ENCODE peak calls at places on chromosomes 16 and 17, in nine cellular contexts. One of them, this sample, is unnamed.

GRCh38 chr16:56300901-56301351 is 109.6 kb downstream of the GNAO1 start:
- DNase-seq in body of pancreas: no peak
- DNase-seq in H1: no peak
- DNase-seq in prostate gland: no peak
- DNase-seq in sigmoid colon: no peak
- DNase-seq in stomach: no peak
- DNase-seq in right lobe of liver: no peak
- DNase-seq in breast epithelium: no peak
- DNase-seq in ovary: no peak
- DNase-seq in this sample: no peak

GRCh38 chr17:78781339-78782304 is at the start of gene CYTH1:
- DNase-seq in right lobe of liver: peak
- DNase-seq in breast epithelium: no peak
- DNase-seq in ovary: peak
- DNase-seq in stomach: peak
- DNase-seq in prostate gland: no peak
- DNase-seq in sigmoid colon: peak
- DNase-seq in body of pancreas: peak
- DNase-seq in H1: no peak
- DNase-seq in this sample: no peak

GRCh38 chr17:41547921-41548843 is 20.1 kb upstream of the KRT19 start:
- DNase-seq in ovary: peak
- DNase-seq in prostate gland: peak
- DNase-seq in right lobe of liver: no peak
- DNase-seq in stomach: peak
- DNase-seq in H1: no peak
- DNase-seq in body of pancreas: peak
- DNase-seq in sigmoid colon: peak
- DNase-seq in breast epithelium: peak
- DNase-seq in this sample: no peak

GRCh38 chr17:73835605-73836004 is 191.4 kb upstream of the SDK2 start:
- DNase-seq in body of pancreas: no peak
- DNase-seq in H1: no peak
- DNase-seq in stomach: no peak
- DNase-seq in prostate gland: no peak
- DNase-seq in ovary: no peak
- DNase-seq in right lobe of liver: no peak
- DNase-seq in sigmoid colon: no peak
- DNase-seq in breast epithelium: no peak
- DNase-seq in this sample: no peak

GRCh38 chr17:12118617-12119016 is 97.9 kb downstream of the MAP2K4 start:
- DNase-seq in breast epithelium: no peak
- DNase-seq in body of pancreas: no peak
- DNase-seq in ovary: no peak
- DNase-seq in right lobe of liver: no peak
- DNase-seq in stomach: no peak
- DNase-seq in H1: no peak
- DNase-seq in sigmoid colon: no peak
- DNase-seq in prostate gland: no peak
- DNase-seq in this sample: no peak

GRCh38 chr17:19296786-19297778 is 59.9 kb downstream of the EPN2 start:
- DNase-seq in sigmoid colon: no peak
- DNase-seq in ovary: no peak
- DNase-seq in stomach: no peak
- DNase-seq in right lobe of liver: no peak
- DNase-seq in breast epithelium: no peak
- DNase-seq in prostate gland: no peak
- DNase-seq in body of pancreas: no peak
- DNase-seq in H1: no peak
- DNase-seq in this sample: no peak

GRCh38 chr17:80992077-80992947 is 671 bp downstream of the CHMP6 start:
- DNase-seq in right lobe of liver: peak
- DNase-seq in sigmoid colon: no peak
- DNase-seq in stomach: no peak
- DNase-seq in breast epithelium: no peak
- DNase-seq in prostate gland: no peak
- DNase-seq in H1: no peak
- DNase-seq in ovary: peak
- DNase-seq in body of pancreas: peak
- DNase-seq in this sample: no peak

GRCh38 chr16:29007865-29008593 is 23.2 kb downstream of the LAT start:
- DNase-seq in ovary: no peak
- DNase-seq in sigmoid colon: no peak
- DNase-seq in body of pancreas: no peak
- DNase-seq in H1: no peak
- DNase-seq in stomach: no peak
- DNase-seq in prostate gland: no peak
- DNase-seq in right lobe of liver: no peak
- DNase-seq in breast epithelium: no peak
- DNase-seq in this sample: no peak

DNA sequence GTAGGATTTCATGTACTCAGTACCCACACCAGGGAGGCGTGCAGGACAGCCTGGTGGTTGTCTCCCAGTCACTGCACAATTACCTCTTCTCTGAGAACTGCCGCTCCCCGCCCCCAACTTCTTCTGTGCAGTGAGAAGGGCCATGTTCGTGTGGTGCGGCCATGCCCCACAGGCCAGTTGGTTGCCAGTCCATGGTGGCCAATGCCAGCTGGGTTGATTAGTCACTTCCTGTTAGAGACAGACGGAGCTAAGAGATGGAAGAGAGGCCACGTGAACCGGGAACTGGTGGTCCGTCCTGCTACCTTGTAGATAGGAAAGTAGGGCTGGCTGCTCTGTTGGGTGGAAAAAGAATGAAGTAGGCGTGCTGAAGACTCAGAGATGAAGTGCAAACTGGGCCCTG is 206.5 kb downstream of the ABCC12 start:
- DNase-seq in body of pancreas: no peak
- DNase-seq in stomach: no peak
- DNase-seq in right lobe of liver: no peak
- DNase-seq in breast epithelium: no peak
- DNase-seq in prostate gland: no peak
- DNase-seq in ovary: no peak
- DNase-seq in sigmoid colon: no peak
- DNase-seq in H1: no peak
- DNase-seq in this sample: no peak
- H3K4me3 ChIP-seq in body of pancreas: no peak
- H3K4me3 ChIP-seq in stomach: no peak
- H3K4me3 ChIP-seq in right lobe of liver: no peak
- H3K4me3 ChIP-seq in breast epithelium: no peak
- H3K4me3 ChIP-seq in prostate gland: no peak
- H3K4me3 ChIP-seq in ovary: no peak
- H3K4me3 ChIP-seq in sigmoid colon: no peak
- H3K4me3 ChIP-seq in H1: no peak
- H3K4me3 ChIP-seq in this sample: no peak

GRCh38 chr17:63095459-63095858 is 129.4 kb downstream of the TANC2 start:
- DNase-seq in H1: no peak
- DNase-seq in prostate gland: no peak
- DNase-seq in stomach: no peak
- DNase-seq in breast epithelium: no peak
- DNase-seq in body of pancreas: no peak
- DNase-seq in ovary: no peak
- DNase-seq in sigmoid colon: no peak
- DNase-seq in right lobe of liver: no peak
- DNase-seq in this sample: no peak
- TF ChIP-seq POLR2A in H1: no peak
- TF ChIP-seq POLR2A in prostate gland: no peak
- TF ChIP-seq POLR2A in stomach: no peak
- TF ChIP-seq POLR2A in breast epithelium: no peak
- TF ChIP-seq POLR2A in body of pancreas: no peak
- TF ChIP-seq POLR2A in ovary: no peak
- TF ChIP-seq POLR2A in sigmoid colon: no peak
- TF ChIP-seq POLR2A in right lobe of liver: no peak
- TF ChIP-seq POLR2A in this sample: no peak

GRCh38 chr17:32912218-32912897 is 15.6 kb upstream of the TMEM98 start:
- DNase-seq in H1: no peak
- DNase-seq in stomach: peak
- DNase-seq in sigmoid colon: peak
- DNase-seq in right lobe of liver: peak
- DNase-seq in prostate gland: peak
- DNase-seq in breast epithelium: peak
- DNase-seq in ovary: peak
- DNase-seq in body of pancreas: peak
- DNase-seq in this sample: no peak
- H3K4me3 ChIP-seq in H1: no peak
- H3K4me3 ChIP-seq in stomach: peak
- H3K4me3 ChIP-seq in sigmoid colon: peak
- H3K4me3 ChIP-seq in right lobe of liver: no peak
- H3K4me3 ChIP-seq in prostate gland: no peak
- H3K4me3 ChIP-seq in breast epithelium: no peak
- H3K4me3 ChIP-seq in ovary: no peak
- H3K4me3 ChIP-seq in body of pancreas: no peak
- H3K4me3 ChIP-seq in this sample: no peak

GRCh38 chr17:43791589-43791988 is 11.4 kb downstream of the CFAP97D1 start:
- DNase-seq in H1: no peak
- DNase-seq in stomach: no peak
- DNase-seq in breast epithelium: no peak
- DNase-seq in right lobe of liver: no peak
- DNase-seq in sigmoid colon: no peak
- DNase-seq in body of pancreas: no peak
- DNase-seq in ovary: no peak
- DNase-seq in prostate gland: no peak
- DNase-seq in this sample: no peak
- TF ChIP-seq POLR2A in H1: no peak
- TF ChIP-seq POLR2A in stomach: no peak
- TF ChIP-seq POLR2A in breast epithelium: no peak
- TF ChIP-seq POLR2A in right lobe of liver: no peak
- TF ChIP-seq POLR2A in sigmoid colon: no peak
- TF ChIP-seq POLR2A in body of pancreas: no peak
- TF ChIP-seq POLR2A in ovary: no peak
- TF ChIP-seq POLR2A in prostate gland: no peak
- TF ChIP-seq POLR2A in this sample: no peak

GRCh38 chr16:10939649-10940206 is 2.5 kb downstream of the DEXI start:
- DNase-seq in stomach: no peak
- DNase-seq in prostate gland: no peak
- DNase-seq in body of pancreas: no peak
- DNase-seq in right lobe of liver: no peak
- DNase-seq in ovary: no peak
- DNase-seq in sigmoid colon: no peak
- DNase-seq in H1: no peak
- DNase-seq in breast epithelium: no peak
- DNase-seq in this sample: no peak
- H3K4me3 ChIP-seq in stomach: peak
- H3K4me3 ChIP-seq in prostate gland: no peak
- H3K4me3 ChIP-seq in body of pancreas: no peak
- H3K4me3 ChIP-seq in right lobe of liver: peak
- H3K4me3 ChIP-seq in ovary: peak
- H3K4me3 ChIP-seq in sigmoid colon: peak
- H3K4me3 ChIP-seq in H1: no peak
- H3K4me3 ChIP-seq in breast epithelium: peak
- H3K4me3 ChIP-seq in this sample: peak

GRCh38 chr17:28404812-28405570 is 1.0 kb downstream of the SLC46A1 start:
- DNase-seq in right lobe of liver: peak
- DNase-seq in prostate gland: no peak
- DNase-seq in sigmoid colon: no peak
- DNase-seq in ovary: peak
- DNase-seq in H1: no peak
- DNase-seq in body of pancreas: peak
- DNase-seq in breast epithelium: no peak
- DNase-seq in stomach: peak
- DNase-seq in this sample: no peak

GRCh38 chr17:28406478-28406824 is 439 bp upstream of the SLC46A1 start:
- DNase-seq in ovary: no peak
- DNase-seq in sigmoid colon: no peak
- DNase-seq in stomach: no peak
- DNase-seq in prostate gland: no peak
- DNase-seq in breast epithelium: no peak
- DNase-seq in body of pancreas: no peak
- DNase-seq in right lobe of liver: no peak
- DNase-seq in H1: no peak
- DNase-seq in this sample: no peak

GRCh38 chr17:28407130-28407973 is 1.3 kb upstream of the SLC46A1 start:
- DNase-seq in ovary: peak
- DNase-seq in stomach: no peak
- DNase-seq in H1: no peak
- DNase-seq in body of pancreas: no peak
- DNase-seq in breast epithelium: peak
- DNase-seq in prostate gland: peak
- DNase-seq in right lobe of liver: no peak
- DNase-seq in sigmoid colon: no peak
- DNase-seq in this sample: no peak

GRCh38 chr17:28404461-28404811 is 1.6 kb downstream of the SLC46A1 start:
- DNase-seq in right lobe of liver: no peak
- DNase-seq in stomach: no peak
- DNase-seq in ovary: peak
- DNase-seq in breast epithelium: no peak
- DNase-seq in sigmoid colon: no peak
- DNase-seq in H1: no peak
- DNase-seq in body of pancreas: no peak
- DNase-seq in prostate gland: no peak
- DNase-seq in this sample: no peak

GRCh38 chr17:28405632-28406477 is at the start of gene SLC46A1:
- DNase-seq in right lobe of liver: peak
- DNase-seq in prostate gland: peak
- DNase-seq in breast epithelium: peak
- DNase-seq in ovary: peak
- DNase-seq in H1: no peak
- DNase-seq in stomach: peak
- DNase-seq in body of pancreas: peak
- DNase-seq in sigmoid colon: peak
- DNase-seq in this sample: no peak
- TF ChIP-seq POLR2A in right lobe of liver: peak
- TF ChIP-seq POLR2A in prostate gland: no peak
- TF ChIP-seq POLR2A in breast epithelium: no peak
- TF ChIP-seq POLR2A in ovary: no peak
- TF ChIP-seq POLR2A in H1: no peak
- TF ChIP-seq POLR2A in stomach: no peak
- TF ChIP-seq POLR2A in body of pancreas: peak
- TF ChIP-seq POLR2A in sigmoid colon: no peak
- TF ChIP-seq POLR2A in this sample: no peak

GRCh38 chr16:75073551-75074414 is 42.8 kb downstream of the LDHD start:
- DNase-seq in ovary: no peak
- DNase-seq in H1: no peak
- DNase-seq in body of pancreas: no peak
- DNase-seq in stomach: no peak
- DNase-seq in prostate gland: no peak
- DNase-seq in sigmoid colon: no peak
- DNase-seq in right lobe of liver: no peak
- DNase-seq in breast epithelium: no peak
- DNase-seq in this sample: no peak

GRCh38 chr16:75074415-75074793 is 42.2 kb downstream of the LDHD start:
- DNase-seq in prostate gland: no peak
- DNase-seq in right lobe of liver: no peak
- DNase-seq in breast epithelium: no peak
- DNase-seq in ovary: no peak
- DNase-seq in stomach: no peak
- DNase-seq in body of pancreas: no peak
- DNase-seq in sigmoid colon: no peak
- DNase-seq in H1: no peak
- DNase-seq in this sample: no peak

GRCh38 chr16:75072239-75072947 is 44.2 kb downstream of the LDHD start:
- DNase-seq in breast epithelium: no peak
- DNase-seq in body of pancreas: no peak
- DNase-seq in ovary: no peak
- DNase-seq in sigmoid colon: no peak
- DNase-seq in prostate gland: no peak
- DNase-seq in right lobe of liver: no peak
- DNase-seq in stomach: no peak
- DNase-seq in H1: no peak
- DNase-seq in this sample: no peak

GRCh38 chr16:75075688-75076268 is 40.8 kb downstream of the LDHD start:
- DNase-seq in right lobe of liver: no peak
- DNase-seq in body of pancreas: no peak
- DNase-seq in breast epithelium: no peak
- DNase-seq in ovary: no peak
- DNase-seq in stomach: no peak
- DNase-seq in H1: no peak
- DNase-seq in prostate gland: no peak
- DNase-seq in sigmoid colon: no peak
- DNase-seq in this sample: no peak

GRCh38 chr16:75074920-75075687 is 41.5 kb downstream of the LDHD start:
- DNase-seq in ovary: no peak
- DNase-seq in H1: no peak
- DNase-seq in right lobe of liver: no peak
- DNase-seq in sigmoid colon: no peak
- DNase-seq in breast epithelium: no peak
- DNase-seq in stomach: peak
- DNase-seq in body of pancreas: no peak
- DNase-seq in prostate gland: no peak
- DNase-seq in this sample: no peak
- H3K4me3 ChIP-seq in ovary: no peak
- H3K4me3 ChIP-seq in H1: no peak
- H3K4me3 ChIP-seq in right lobe of liver: no peak
- H3K4me3 ChIP-seq in sigmoid colon: no peak
- H3K4me3 ChIP-seq in breast epithelium: no peak
- H3K4me3 ChIP-seq in stomach: no peak
- H3K4me3 ChIP-seq in body of pancreas: no peak
- H3K4me3 ChIP-seq in prostate gland: no peak
- H3K4me3 ChIP-seq in this sample: no peak